ENCODE peak calls at places on chromosomes 3 and 15, in ten cellular contexts. C, U, B, X, Y, L, G, O, J and S are unnamed samples.

GRCh38 chr3:64059484-64059883 is 36.2 kb upstream of the PSMD6 start:
- DNase-seq in Y (no peak), C (no peak), O (no peak), B (no peak), J (no peak), G (no peak), L (no peak), X (no peak), U (no peak), S (no peak)

GRCh38 chr15:38662398-38662797 is 97.8 kb upstream of the RASGRP1 start:
- DNase-seq in G (no peak), U (peak; percentile 45), X (no peak), L (no peak), B (no peak), O (no peak), Y (no peak), J (no peak), C (no peak), S (no peak)

GRCh38 chr3:73098026-73098425 is 36.6 kb downstream of the EBLN2 start:
- DNase-seq in C (no peak), Y (no peak), U (no peak), G (no peak), X (no peak), J (no peak), O (no peak), L (no peak), B (no peak), S (no peak)

GRCh38 chr3:147977001-147977400 is 567.8 kb downstream of the ZIC1 start:
- DNase-seq in C (no peak), U (no peak), Y (no peak), X (no peak), L (no peak), J (no peak), O (no peak), B (no peak), G (no peak), S (no peak)

GRCh38 chr3:24830230-24831152 is 335.8 kb upstream of the THRB start:
- DNase-seq in G (no peak), U (no peak), C (no peak), X (no peak), Y (no peak), O (peak; percentile 17), B (no peak), J (no peak), L (no peak), S (no peak)

GRCh38 chr15:94306700-94307650 is 75.6 kb downstream of the MCTP2 start:
- DNase-seq in X (no peak), B (no peak), L (no peak), J (peak; percentile 5), U (peak; percentile 19), G (no peak), C (no peak), Y (no peak), O (no peak), S (peak; percentile 8)

GRCh38 chr15:80568876-80569605 is 126.1 kb upstream of the ABHD17C start:
- DNase-seq in O (peak; percentile 25), X (no peak), U (no peak), L (no peak), J (no peak), G (no peak), C (peak; percentile 3), B (no peak), Y (no peak), S (no peak)

GRCh38 chr3:46184469-46184868 is 23.6 kb downstream of the CCR1 start:
- DNase-seq in G (no peak), B (no peak), Y (no peak), O (no peak), U (no peak), J (peak; percentile 28), X (no peak), C (no peak), L (peak; percentile 98), S (no peak)